ENCODE peak calls at places on chromosome 15, in eight cellular contexts. G is Ammon's horn, N is iPS-NIHi11, U is suprapubic skin, Q is bronchial epithelial cell, O is LoVo, Y is heart left ventricle, T is IMR-90. D is an unnamed sample.

GRCh38 chr15:95659646-95660045 is 670.9 kb upstream of the NR2F2 start:
- DNase-seq in G (no peak), N (no peak), U (no peak), Q (no peak), O (no peak), Y (peak), T (no peak), D (no peak)

GRCh38 chr15:86608461-86608860 is 528.8 kb downstream of the AGBL1 start:
- DNase-seq in G (peak), N (no peak), U (no peak), Q (peak), O (no peak), Y (peak), T (no peak), D (no peak)

GRCh38 chr15:92343869-92344643 is 49.6 kb upstream of the ST8SIA2 start:
- DNase-seq in G (peak), N (peak), U (no peak), Q (no peak), O (no peak), Y (peak), T (no peak), D (no peak)

GRCh38 chr15:40340740-40341400 is at the start of gene CCDC9B:
- DNase-seq in G (peak), N (peak), U (peak), Q (peak), O (peak), Y (peak), T (peak), D (no peak)

GRCh38 chr15:35514759-35515158 is 31.2 kb downstream of the DPH6 start:
- DNase-seq in G (no peak), N (no peak), U (no peak), Q (no peak), O (no peak), Y (no peak), T (peak), D (no peak)

GRCh38 chr15:20340331-20340811 is 201.2 kb downstream of the GOLGA6L6 start:
- DNase-seq in G (peak), N (peak), U (peak), Q (no peak), O (no peak), Y (peak), T (peak), D (peak)

GRCh38 chr15:66254364-66255292 is 1.1 kb upstream of the MEGF11 start:
- DNase-seq in G (no peak), N (peak), U (no peak), Q (no peak), O (no peak), Y (no peak), T (no peak), D (no peak)

GRCh38 chr15:90946538-90946937 is 8.1 kb upstream of the RCCD1 start:
- DNase-seq in G (no peak), N (no peak), U (no peak), Q (no peak), O (no peak), Y (no peak), T (no peak), D (no peak)

GRCh38 chr15:101380146-101380545 is 85.1 kb upstream of the SNRPA1 start:
- DNase-seq in G (no peak), N (no peak), U (no peak), Q (no peak), O (no peak), Y (no peak), T (no peak), D (no peak)

GRCh38 chr15:80211976-80212375 is 40.0 kb downstream of the CTXND1 start:
- DNase-seq in G (no peak), N (no peak), U (no peak), Q (peak), O (no peak), Y (no peak), T (no peak), D (no peak)

GRCh38 chr15:75178171-75178937 is 23.3 kb upstream of the C15orf39 start:
- DNase-seq in G (no peak), N (peak), U (no peak), Q (no peak), O (no peak), Y (peak), T (no peak), D (no peak)

D was measured in activated effector memory CD4-positive, alpha-beta T cell treated with anti-CD3 and anti-CD28 coated beads, Interleukin-2, amount 50 U/mL, for 16 hours.